ENCODE peak calls at places on chromosomes 5 and 9, in six cellular contexts. S, R, L, B, D and J are unnamed samples.

GRCh38 chr5:116998024-116998423 is 423.4 kb upstream of the SEMA6A start:
- DNase-seq in S (no peak), L (no peak), B (no peak), R (no peak), D (no peak), J (no peak)

GRCh38 chr5:138029944-138030343 is 2.9 kb downstream of the FAM13B start:
- DNase-seq in D (no peak), S (no peak), R (no peak), B (no peak), L (no peak), J (no peak)

GRCh38 chr9:127873886-127874285 is 3.6 kb downstream of the AK1 start:
- DNase-seq in R (no peak), S (peak), D (no peak), B (no peak), L (no peak), J (no peak)

GRCh38 chr9:127311239-127311741 is 46.7 kb downstream of the GARNL3 start:
- DNase-seq in L (no peak), R (peak), D (no peak), S (peak), B (no peak), J (no peak)

GRCh38 chr9:134192951-134193731 is 28.8 kb upstream of the RNU6ATAC start:
- DNase-seq in R (no peak), L (no peak), D (no peak), B (no peak), S (no peak), J (no peak)

GRCh38 chr9:87950765-87951488 is 23.4 kb downstream of the CDK20 start:
- DNase-seq in D (no peak), S (no peak), R (peak), B (peak), L (peak), J (no peak)

GRCh38 chr5:16554110-16554509 is 62.7 kb downstream of the RETREG1 start:
- DNase-seq in B (no peak), R (no peak), S (peak), D (no peak), L (no peak), J (no peak)

GRCh38 chr9:34588671-34589370 is 703 bp downstream of the CNTFR start:
- DNase-seq in L (peak), S (no peak), R (peak), B (no peak), D (no peak), J (no peak)

GRCh38 chr5:159179556-159180305 is 29.6 kb downstream of the RNF145 start:
- DNase-seq in D (no peak), S (no peak), B (no peak), L (no peak), R (no peak), J (no peak)

GRCh38 chr9:979983-980382 is 3.5 kb downstream of the DMRT3 start:
- DNase-seq in R (no peak), B (no peak), D (no peak), L (no peak), S (no peak), J (no peak)

GRCh38 chr5:151155777-151156731 is 1.5 kb downstream of the ANXA6 start:
- DNase-seq in S (no peak), L (peak), B (no peak), R (peak), D (no peak), J (no peak)

GRCh38 chr5:6755941-6756340 is 42.7 kb downstream of the TENT4A start:
- DNase-seq in B (no peak), S (no peak), D (no peak), L (no peak), R (no peak), J (no peak)